ENCODE peak calls at places on chromosomes 13 and 19, in nine cellular contexts. L is NCI-H345, U is WTC11, V is SW 1271, G is head of caudate nucleus, S is aorta, J is Calu3, C is globus pallidus, F is NCI-H187. W is an unnamed sample.

GRCh38 chr13:48486362-48486761 is 46.5 kb downstream of the RCBTB2 start:
- DNase-seq in V (no peak), C (no peak), G (no peak), U (no peak), S (no peak), F (no peak), J (no peak), L (no peak), W (no peak)

GRCh38 chr13:53490732-53491131 is 462.1 kb downstream of the OLFM4 start:
- DNase-seq in G (no peak), S (no peak), V (no peak), U (no peak), J (no peak), F (no peak), L (no peak), C (no peak), W (no peak)

GRCh38 chr13:108947551-108948030 is 318.2 kb downstream of the MYO16 start:
- DNase-seq in U (no peak), G (no peak), C (no peak), F (no peak), J (no peak), V (no peak), L (no peak), S (no peak), W (no peak)

GRCh38 chr13:73077867-73078266 is 19.1 kb downstream of the KLF5 start:
- DNase-seq in V (no peak), U (no peak), L (no peak), F (no peak), J (no peak), G (no peak), C (no peak), S (no peak), W (no peak)

GRCh38 chr19:7874080-7874856 is at the start of gene PRR36:
- DNase-seq in U (peak; percentile 88), G (peak; percentile 78), F (peak; percentile 67), S (no peak), L (peak; percentile 89), C (no peak), J (peak; percentile 76), V (no peak), W (no peak)

GRCh38 chr13:50071399-50071798 is 56.2 kb downstream of the KCNRG start:
- DNase-seq in F (no peak), U (no peak), V (no peak), G (no peak), C (peak; percentile 43), J (no peak), S (no peak), L (no peak), W (no peak)

GRCh38 chr13:75843033-75843432 is 206.9 kb downstream of the LMO7 start:
- DNase-seq in S (no peak), J (no peak), C (no peak), V (no peak), G (no peak), L (no peak), F (no peak), U (no peak), W (no peak)

GRCh38 chr19:6032827-6033226 is 54.9 kb upstream of the RANBP3 start:
- DNase-seq in G (no peak), L (no peak), F (no peak), U (no peak), S (no peak), J (no peak), C (no peak), V (no peak), W (no peak)

GRCh38 chr19:47435196-47435595 is 15.9 kb upstream of the MEIS3 start:
- DNase-seq in C (no peak), J (no peak), G (no peak), V (no peak), U (no peak), S (no peak), L (no peak), F (no peak), W (no peak)

GRCh38 chr19:55085923-55086715 is 10.4 kb downstream of the EPS8L1 start:
- DNase-seq in V (no peak), S (peak; percentile 74), F (no peak), U (peak; percentile 47), C (no peak), J (no peak), L (no peak), G (no peak), W (no peak)

GRCh38 chr19:9857076-9857721 is 22.1 kb downstream of the PIN1 start:
- DNase-seq in F (no peak), L (no peak), G (no peak), V (no peak), J (no peak), C (no peak), S (no peak), U (no peak), W (no peak)

GRCh38 chr19:5339950-5340636 is 519 bp downstream of the PTPRS start:
- DNase-seq in L (peak; percentile 54), U (peak; percentile 29), S (no peak), F (no peak), V (no peak), C (peak; percentile 38), J (peak; percentile 50), G (peak; percentile 43), W (no peak)

GRCh38 chr19:38152461-38153379 is 71.3 kb downstream of the DPF1 start:
- DNase-seq in U (no peak), S (no peak), F (no peak), C (no peak), J (no peak), G (peak; percentile 51), L (no peak), V (no peak), W (no peak)

GRCh38 chr13:43732726-43733125 is 54.0 kb downstream of the ENOX1 start:
- DNase-seq in F (no peak), V (no peak), J (no peak), S (no peak), G (no peak), U (no peak), C (no peak), L (no peak), W (no peak)

GRCh38 chr13:73061478-73062275 is 2.9 kb downstream of the KLF5 start:
- DNase-seq in S (no peak), G (no peak), V (no peak), F (peak; percentile 34), J (no peak), L (peak; percentile 14), U (no peak), C (no peak), W (peak; percentile 64)

GRCh38 chr13:93293716-93294115 is 67.1 kb downstream of the GPC6 start:
- DNase-seq in J (no peak), S (no peak), U (no peak), F (no peak), L (no peak), C (no peak), G (no peak), V (no peak), W (no peak)

GRCh38 chr19:44776402-44777096 is 1.1 kb upstream of the CBLC start:
- DNase-seq in F (no peak), G (no peak), J (peak; percentile 98), S (no peak), V (no peak), U (peak; percentile 32), C (no peak), L (no peak), W (peak; percentile 95)

GRCh38 chr13:51158923-51159322 is 47.8 kb upstream of the C13orf42 start:
- DNase-seq in F (no peak), G (peak; percentile 21), J (no peak), L (no peak), V (no peak), C (no peak), S (no peak), U (no peak), W (no peak)

GRCh38 chr19:48650974-48651681 is 5.1 kb upstream of the CA11 start:
- DNase-seq in L (no peak), C (no peak), V (no peak), U (no peak), J (no peak), F (no peak), S (no peak), G (no peak), W (no peak)

GRCh38 chr19:13228561-13228960 is 78.3 kb downstream of the IER2 start:
- DNase-seq in G (no peak), C (no peak), V (no peak), J (no peak), S (no peak), U (no peak), F (no peak), L (no peak), W (no peak)

GRCh38 chr13:108911807-108912206 is 282.4 kb downstream of the MYO16 start:
- DNase-seq in F (no peak), S (no peak), V (no peak), J (peak; percentile 28), U (no peak), L (no peak), C (no peak), G (no peak), W (peak; percentile 71)

GRCh38 chr19:17098326-17098725 is 22.7 kb downstream of the MYO9B start:
- DNase-seq in J (no peak), C (no peak), U (no peak), V (no peak), S (no peak), L (no peak), F (no peak), G (no peak), W (no peak)

GRCh38 chr19:28019371-28019770 is 1193.6 kb downstream of the UQCRFS1 start:
- DNase-seq in U (no peak), L (no peak), V (no peak), F (no peak), J (no peak), G (no peak), S (no peak), C (no peak), W (no peak)

GRCh38 chr19:21463449-21464105 is 41.8 kb upstream of the ZNF429 start:
- DNase-seq in U (peak; percentile 85), F (no peak), V (peak; percentile 32), C (no peak), L (no peak), G (peak; percentile 73), J (no peak), S (no peak), W (peak; percentile 69)

GRCh38 chr19:53801257-53801656 is 22.9 kb downstream of the NLRP12 start:
- DNase-seq in C (no peak), L (no peak), G (no peak), U (no peak), F (no peak), J (no peak), S (no peak), V (no peak), W (no peak)

GRCh38 chr13:21465710-21466160 is 6.6 kb upstream of the ZDHHC20 start:
- DNase-seq in C (no peak), L (peak; percentile 22), V (no peak), U (no peak), J (peak; percentile 36), S (no peak), F (no peak), G (no peak), W (no peak)

GRCh38 chr19:16591803-16592556 is 19.8 kb upstream of the SLC35E1 start:
- DNase-seq in U (no peak), S (no peak), V (no peak), J (no peak), F (no peak), L (no peak), C (no peak), G (no peak), W (peak; percentile 41)

W was measured in mammary epithelial cell.